ENCODE peak calls at places on chromosomes 13 and 19, in five cellular contexts. One of them, this sample, is unnamed. For H3K4me1, the result is how much of the 10 kb centered on the place peaks cover.

GRCh38 chr13:110166598-110166997 is 140.4 kb downstream of the COL4A1 start:
- DNase-seq in HCT116: no peak
- DNase-seq in PC-3: peak
- DNase-seq in OCI-LY7: no peak
- DNase-seq in neural progenitor cell: no peak
- DNase-seq in this sample: no peak

GRCh38 chr13:39244561-39245230 is 206.4 kb downstream of the NHLRC3 start:
- DNase-seq in HCT116: no peak
- DNase-seq in PC-3: no peak
- DNase-seq in OCI-LY7: no peak
- DNase-seq in neural progenitor cell: no peak
- DNase-seq in this sample: no peak

GRCh38 chr13:32940601-32941000 is 75.6 kb upstream of the KL start:
- DNase-seq in HCT116: no peak
- DNase-seq in PC-3: no peak
- DNase-seq in OCI-LY7: no peak
- DNase-seq in neural progenitor cell: no peak
- DNase-seq in this sample: peak

GRCh38 chr19:35786299-35787160 is 11.2 kb downstream of the ARHGAP33 start:
- DNase-seq in HCT116: no peak
- DNase-seq in PC-3: no peak
- DNase-seq in OCI-LY7: no peak
- DNase-seq in neural progenitor cell: no peak
- DNase-seq in this sample: no peak

GRCh38 chr19:46025825-46026224 is 3.0 kb upstream of the PGLYRP1 start:
- DNase-seq in HCT116: no peak
- DNase-seq in PC-3: no peak
- DNase-seq in OCI-LY7: no peak
- DNase-seq in neural progenitor cell: no peak
- DNase-seq in this sample: no peak

GRCh38 chr19:17296278-17296677 is 6.9 kb downstream of the ABHD8 start:
- DNase-seq in HCT116: no peak
- DNase-seq in PC-3: peak
- DNase-seq in OCI-LY7: no peak
- DNase-seq in neural progenitor cell: no peak
- DNase-seq in this sample: no peak

GRCh38 chr13:108269601-108270328 is at the start of gene TNFSF13B:
- DNase-seq in HCT116: no peak
- DNase-seq in PC-3: no peak
- DNase-seq in OCI-LY7: peak
- DNase-seq in neural progenitor cell: peak
- DNase-seq in this sample: peak

GRCh38 chr13:98172570-98173405 is 4.3 kb downstream of the RNF113B start:
- DNase-seq in HCT116: no peak
- DNase-seq in PC-3: peak
- DNase-seq in OCI-LY7: no peak
- DNase-seq in neural progenitor cell: no peak
- DNase-seq in this sample: peak

GRCh38 chr13:21203132-21203531 is 26.7 kb downstream of the MRPL57 start:
- DNase-seq in HCT116: no peak
- DNase-seq in PC-3: peak
- DNase-seq in OCI-LY7: no peak
- DNase-seq in neural progenitor cell: no peak
- DNase-seq in this sample: no peak

DNA sequence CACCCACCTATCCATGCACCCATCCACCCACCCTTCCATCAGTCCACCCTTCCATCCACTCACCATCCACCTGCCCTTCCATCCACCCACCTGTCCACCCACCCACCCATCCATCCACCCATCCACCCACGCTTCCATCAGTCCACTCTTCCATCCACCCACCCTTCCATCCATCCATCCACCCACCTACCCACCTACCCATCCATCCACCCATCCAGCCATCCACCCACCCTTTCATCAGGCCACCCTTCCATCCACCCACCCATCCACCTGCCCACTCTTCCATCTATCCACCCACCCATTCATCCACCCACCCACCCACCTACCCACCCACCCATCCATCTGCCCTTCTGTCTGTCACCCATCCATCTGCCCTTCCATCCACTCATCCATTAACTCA is 17.0 kb downstream of the KLHL26 start:
- DNase-seq in HCT116: no peak
- DNase-seq in PC-3: no peak
- DNase-seq in OCI-LY7: no peak
- DNase-seq in neural progenitor cell: no peak
- DNase-seq in this sample: no peak
- H3K4me1 ChIP-seq in HCT116: under half
- H3K4me1 ChIP-seq in PC-3: under half
- H3K4me1 ChIP-seq in OCI-LY7: under half
- H3K4me1 ChIP-seq in neural progenitor cell: under half
- H3K4me1 ChIP-seq in this sample: under half

DNA sequence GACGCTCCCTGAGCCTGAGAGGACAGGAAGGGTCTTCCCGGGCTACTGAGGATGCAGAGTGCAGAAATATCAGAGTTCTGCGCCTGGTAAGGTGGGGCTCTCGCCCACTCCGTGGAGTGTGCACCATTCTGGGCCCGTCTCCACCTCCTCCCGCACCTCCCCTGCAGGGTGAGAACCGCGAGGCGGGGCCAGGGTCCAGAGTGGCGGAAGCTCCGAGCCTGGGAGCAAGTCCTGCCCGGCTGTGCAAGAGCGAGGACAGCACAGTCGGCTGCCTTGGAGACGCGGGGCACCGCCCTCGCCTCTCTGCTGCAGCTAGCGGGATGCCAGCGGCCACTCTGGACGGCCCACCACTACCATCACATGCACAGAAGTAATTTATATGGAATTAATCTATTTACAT is 2304.4 kb downstream of the PCDH9 start:
- DNase-seq in HCT116: no peak
- DNase-seq in PC-3: no peak
- DNase-seq in OCI-LY7: no peak
- DNase-seq in neural progenitor cell: no peak
- DNase-seq in this sample: no peak
- TF ChIP-seq EZH2phosphoT487 in HCT116: no peak
- TF ChIP-seq EZH2phosphoT487 in PC-3: no peak
- TF ChIP-seq EZH2phosphoT487 in OCI-LY7: no peak
- TF ChIP-seq EZH2phosphoT487 in neural progenitor cell: no peak
- TF ChIP-seq EZH2phosphoT487 in this sample: no peak

GRCh38 chr13:48625396-48626076 is 28.2 kb upstream of the CYSLTR2 start:
- DNase-seq in HCT116: no peak
- DNase-seq in PC-3: no peak
- DNase-seq in OCI-LY7: no peak
- DNase-seq in neural progenitor cell: no peak
- DNase-seq in this sample: peak

GRCh38 chr13:48624016-48624415 is 29.7 kb upstream of the CYSLTR2 start:
- DNase-seq in HCT116: no peak
- DNase-seq in PC-3: no peak
- DNase-seq in OCI-LY7: no peak
- DNase-seq in neural progenitor cell: no peak
- DNase-seq in this sample: no peak

GRCh38 chr13:48626726-48627451 is 26.8 kb upstream of the CYSLTR2 start:
- DNase-seq in HCT116: no peak
- DNase-seq in PC-3: no peak
- DNase-seq in OCI-LY7: no peak
- DNase-seq in neural progenitor cell: no peak
- DNase-seq in this sample: no peak

GRCh38 chr13:48624858-48625257 is 28.9 kb upstream of the CYSLTR2 start:
- DNase-seq in HCT116: no peak
- DNase-seq in PC-3: no peak
- DNase-seq in OCI-LY7: no peak
- DNase-seq in neural progenitor cell: no peak
- DNase-seq in this sample: no peak

GRCh38 chr13:48626077-48626449 is 27.7 kb upstream of the CYSLTR2 start:
- DNase-seq in HCT116: no peak
- DNase-seq in PC-3: no peak
- DNase-seq in OCI-LY7: no peak
- DNase-seq in neural progenitor cell: no peak
- DNase-seq in this sample: peak
- H2AFZ ChIP-seq in HCT116: no peak
- H2AFZ ChIP-seq in PC-3: no peak
- H2AFZ ChIP-seq in OCI-LY7: no peak
- H2AFZ ChIP-seq in neural progenitor cell: no peak
- H2AFZ ChIP-seq in this sample: no peak

DNA sequence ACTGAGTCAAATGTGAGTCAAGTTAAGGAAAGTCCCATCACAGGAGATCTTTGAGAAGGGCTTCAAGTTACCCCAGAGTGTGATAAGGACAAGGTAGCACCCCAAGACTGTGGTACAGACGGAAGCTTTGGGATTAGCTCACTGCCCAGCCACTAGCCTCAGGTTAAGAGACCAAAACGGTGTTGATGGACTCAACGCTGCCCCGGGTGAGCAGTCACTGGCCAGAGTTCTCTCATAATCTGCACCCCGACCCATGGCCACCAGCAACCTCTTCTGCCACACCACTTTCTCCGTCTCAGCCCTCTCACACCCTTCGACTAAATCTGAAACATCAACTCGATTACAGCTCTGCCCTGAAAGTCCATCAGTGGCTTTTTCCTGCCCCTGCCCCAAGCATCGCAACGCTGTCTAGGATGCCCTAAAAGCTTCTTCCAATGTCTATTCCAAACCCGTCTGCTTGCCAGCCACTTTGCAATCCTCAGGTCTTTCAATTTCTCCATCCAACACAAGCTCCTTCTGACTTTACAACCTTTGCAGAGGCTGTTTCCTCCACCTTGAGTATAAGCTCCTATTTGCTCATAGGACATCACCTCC is 5.6 kb downstream of the HNRNPL start:
- DNase-seq in HCT116: no peak
- DNase-seq in PC-3: no peak
- DNase-seq in OCI-LY7: no peak
- DNase-seq in neural progenitor cell: no peak
- DNase-seq in this sample: no peak
- H3K4me1 ChIP-seq in HCT116: under half
- H3K4me1 ChIP-seq in PC-3: under half
- H3K4me1 ChIP-seq in OCI-LY7: under half
- H3K4me1 ChIP-seq in neural progenitor cell: under half
- H3K4me1 ChIP-seq in this sample: under half

GRCh38 chr13:60155978-60156377 is 7.8 kb downstream of the DIAPH3 start:
- DNase-seq in HCT116: no peak
- DNase-seq in PC-3: no peak
- DNase-seq in OCI-LY7: no peak
- DNase-seq in neural progenitor cell: no peak
- DNase-seq in this sample: no peak

GRCh38 chr13:60152904-60153303 is 10.8 kb downstream of the DIAPH3 start:
- DNase-seq in HCT116: no peak
- DNase-seq in PC-3: no peak
- DNase-seq in OCI-LY7: no peak
- DNase-seq in neural progenitor cell: no peak
- DNase-seq in this sample: no peak

GRCh38 chr13:60163525-60164471 is at the start of gene DIAPH3:
- DNase-seq in HCT116: peak
- DNase-seq in PC-3: peak
- DNase-seq in OCI-LY7: peak
- DNase-seq in neural progenitor cell: peak
- DNase-seq in this sample: peak

GRCh38 chr13:60162096-60162495 is 1.6 kb downstream of the DIAPH3 start:
- DNase-seq in HCT116: no peak
- DNase-seq in PC-3: no peak
- DNase-seq in OCI-LY7: no peak
- DNase-seq in neural progenitor cell: no peak
- DNase-seq in this sample: no peak

DNA sequence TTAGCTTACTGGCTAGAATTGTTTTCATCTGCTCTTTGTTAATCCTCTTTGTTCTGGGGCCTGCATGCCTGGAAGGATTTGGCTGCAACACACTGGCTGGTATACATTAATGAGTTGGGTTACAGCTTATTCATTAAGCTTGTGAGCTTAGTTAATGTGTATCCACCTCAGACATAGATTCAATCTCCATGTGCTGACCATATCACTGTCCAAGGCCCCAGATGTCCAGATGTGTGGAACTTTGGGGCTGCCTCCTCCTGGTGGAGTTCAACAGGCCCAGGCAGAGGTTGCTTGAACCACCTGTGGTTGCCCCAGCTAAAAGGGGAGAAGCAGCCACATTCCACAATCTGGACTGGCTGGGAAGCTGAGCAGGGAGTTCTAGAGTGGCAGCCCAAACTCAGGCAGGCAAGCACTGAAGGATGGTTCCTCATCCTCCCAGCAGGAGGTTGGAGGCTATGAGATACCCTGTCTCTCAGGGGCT is 5.4 kb downstream of the DIAPH3 start:
- DNase-seq in HCT116: no peak
- DNase-seq in PC-3: no peak
- DNase-seq in OCI-LY7: no peak
- DNase-seq in neural progenitor cell: peak
- DNase-seq in this sample: no peak
- TF ChIP-seq EZH2phosphoT487 in HCT116: no peak
- TF ChIP-seq EZH2phosphoT487 in PC-3: no peak
- TF ChIP-seq EZH2phosphoT487 in OCI-LY7: no peak
- TF ChIP-seq EZH2phosphoT487 in neural progenitor cell: peak
- TF ChIP-seq EZH2phosphoT487 in this sample: no peak

GRCh38 chr19:13238891-13239534 is 88.8 kb downstream of the IER2 start:
- DNase-seq in HCT116: no peak
- DNase-seq in PC-3: no peak
- DNase-seq in OCI-LY7: no peak
- DNase-seq in neural progenitor cell: no peak
- DNase-seq in this sample: no peak

GRCh38 chr19:13240312-13241022 is 90.3 kb downstream of the IER2 start:
- DNase-seq in HCT116: no peak
- DNase-seq in PC-3: peak
- DNase-seq in OCI-LY7: no peak
- DNase-seq in neural progenitor cell: no peak
- DNase-seq in this sample: no peak

GRCh38 chr19:13231663-13232062 is 81.5 kb downstream of the IER2 start:
- DNase-seq in HCT116: no peak
- DNase-seq in PC-3: no peak
- DNase-seq in OCI-LY7: no peak
- DNase-seq in neural progenitor cell: no peak
- DNase-seq in this sample: no peak

GRCh38 chr19:13229246-13229645 is 79.0 kb downstream of the IER2 start:
- DNase-seq in HCT116: no peak
- DNase-seq in PC-3: no peak
- DNase-seq in OCI-LY7: no peak
- DNase-seq in neural progenitor cell: no peak
- DNase-seq in this sample: no peak

GRCh38 chr19:13234518-13234917 is 84.3 kb downstream of the IER2 start:
- DNase-seq in HCT116: peak
- DNase-seq in PC-3: peak
- DNase-seq in OCI-LY7: peak
- DNase-seq in neural progenitor cell: peak
- DNase-seq in this sample: peak
- H2AFZ ChIP-seq in HCT116: peak
- H2AFZ ChIP-seq in PC-3: peak
- H2AFZ ChIP-seq in OCI-LY7: peak
- H2AFZ ChIP-seq in neural progenitor cell: no peak
- H2AFZ ChIP-seq in this sample: no peak

DNA sequence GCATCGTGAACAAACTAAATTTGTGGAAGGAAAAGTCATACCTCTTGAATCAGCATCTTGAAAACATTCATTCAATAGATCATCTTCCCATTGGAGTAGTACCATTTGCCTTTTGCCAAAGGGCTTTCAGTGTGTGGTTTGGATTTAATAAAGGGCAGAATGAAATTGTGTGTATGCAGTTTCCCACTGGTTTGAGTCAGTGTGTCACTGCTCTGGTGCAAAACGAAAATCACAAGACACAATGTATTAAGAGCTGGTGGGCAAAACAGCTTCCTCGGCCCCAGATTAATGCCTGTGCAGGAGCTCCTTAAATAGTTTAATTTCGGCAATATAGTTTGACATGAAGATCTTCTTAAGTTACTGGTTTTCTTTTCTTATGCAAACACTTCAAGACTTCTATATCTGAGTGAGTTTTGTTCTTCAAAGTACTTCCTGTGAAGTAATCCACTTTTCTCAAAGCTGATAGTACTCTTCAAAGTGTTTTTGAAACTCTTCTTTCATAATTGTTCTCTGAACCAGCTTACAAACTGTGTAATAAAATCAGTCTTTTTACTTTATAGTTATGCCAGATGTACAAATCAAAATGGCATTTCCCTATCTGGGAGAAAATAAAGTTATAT is 32.1 kb downstream of the RASL11A start:
- DNase-seq in HCT116: no peak
- DNase-seq in PC-3: no peak
- DNase-seq in OCI-LY7: no peak
- DNase-seq in neural progenitor cell: no peak
- DNase-seq in this sample: no peak
- H3K4me1 ChIP-seq in HCT116: under half
- H3K4me1 ChIP-seq in PC-3: under half
- H3K4me1 ChIP-seq in OCI-LY7: under half
- H3K4me1 ChIP-seq in neural progenitor cell: under half
- H3K4me1 ChIP-seq in this sample: under half